ENCODE peak calls at places on chromosomes 4 and X, in seven cellular contexts. V is psoas muscle; W is naive thymus-derived CD4-positive, alpha-beta T cell; Y is CD8-positive, alpha-beta memory T cell; N is GM12865; Q is WTC11; U is LoVo. O is an unnamed sample.

GRCh38 chrX:9204560-9204959 is 170.6 kb upstream of the FAM9B start:
- DNase-seq in V (no peak), W (no peak), Y (no peak), N (no peak), Q (no peak), U (no peak), O (no peak)

GRCh38 chrX:125203737-125204578 is 115.7 kb upstream of the TEX13C start:
- DNase-seq in V (peak), W (no peak), Y (no peak), N (no peak), Q (peak), U (no peak), O (no peak)

GRCh38 chr4:38279650-38280322 is 319.6 kb downstream of the PTTG2 start:
- DNase-seq in V (no peak), W (no peak), Y (no peak), N (no peak), Q (no peak), U (peak), O (no peak)

GRCh38 chr4:174516794-174517193 is 5.5 kb downstream of the HPGD start:
- DNase-seq in V (no peak), W (no peak), Y (no peak), N (no peak), Q (no peak), U (no peak), O (no peak)

GRCh38 chr4:26803462-26803861 is 57.2 kb upstream of the STIM2 start:
- DNase-seq in V (no peak), W (no peak), Y (no peak), N (no peak), Q (no peak), U (no peak), O (peak)

GRCh38 chr4:76219299-76220055 is 5.9 kb upstream of the SCARB2 start:
- DNase-seq in V (no peak), W (no peak), Y (no peak), N (no peak), Q (no peak), U (no peak), O (no peak)

GRCh38 chrX:7252013-7252610 is 104.2 kb upstream of the PUDP start:
- DNase-seq in V (no peak), W (no peak), Y (no peak), N (peak), Q (no peak), U (peak), O (no peak)

GRCh38 chrX:101164766-101165590 is 54.6 kb upstream of the DRP2 start:
- DNase-seq in V (no peak), W (no peak), Y (no peak), N (no peak), Q (no peak), U (no peak), O (no peak)

GRCh38 chrX:24789047-24789446 is 95.3 kb downstream of the POLA1 start:
- DNase-seq in V (no peak), W (no peak), Y (no peak), N (no peak), Q (no peak), U (no peak), O (no peak)

GRCh38 chr4:13178621-13179020 is 305.5 kb downstream of the RAB28 start:
- DNase-seq in V (no peak), W (no peak), Y (no peak), N (no peak), Q (no peak), U (no peak), O (no peak)

GRCh38 chrX:55167124-55167523 is 53.0 kb upstream of the PAGE5 start:
- DNase-seq in V (no peak), W (no peak), Y (no peak), N (no peak), Q (no peak), U (no peak), O (no peak)

GRCh38 chrX:11438767-11439166 is 145.6 kb downstream of the AMELX start:
- DNase-seq in V (no peak), W (no peak), Y (no peak), N (no peak), Q (no peak), U (no peak), O (no peak)

GRCh38 chrX:103614999-103615398 is 7.2 kb downstream of the TCEAL3 start:
- DNase-seq in V (no peak), W (no peak), Y (no peak), N (no peak), Q (no peak), U (no peak), O (no peak)

GRCh38 chr4:13992975-13993495 is 365.5 kb upstream of the BOD1L1 start:
- DNase-seq in V (no peak), W (no peak), Y (no peak), N (no peak), Q (no peak), U (no peak), O (no peak)

GRCh38 chrX:3286196-3286920 is 60.1 kb downstream of the MXRA5 start:
- DNase-seq in V (no peak), W (no peak), Y (no peak), N (no peak), Q (no peak), U (peak), O (no peak)

GRCh38 chrX:106201502-106202178 is 33.5 kb downstream of the PWWP3B start:
- DNase-seq in V (no peak), W (no peak), Y (no peak), N (no peak), Q (peak), U (no peak), O (no peak)

GRCh38 chr4:23504094-23504493 is 385.8 kb downstream of the PPARGC1A start:
- DNase-seq in V (no peak), W (no peak), Y (no peak), N (no peak), Q (no peak), U (no peak), O (peak)

GRCh38 chr4:136900706-136901105 is 631.6 kb downstream of the PCDH18 start:
- DNase-seq in V (no peak), W (no peak), Y (no peak), N (no peak), Q (no peak), U (no peak), O (no peak)

GRCh38 chrX:12228862-12229261 is 90.6 kb downstream of the FRMPD4 start:
- DNase-seq in V (no peak), W (no peak), Y (no peak), N (no peak), Q (no peak), U (no peak), O (no peak)

GRCh38 chrX:133838761-133839676 is 146.4 kb downstream of the GPC3 start:
- DNase-seq in V (no peak), W (peak), Y (peak), N (peak), Q (peak), U (peak), O (peak)

GRCh38 chr4:113837397-113837796 is 75.9 kb upstream of the CAMK2D start:
- DNase-seq in V (no peak), W (no peak), Y (no peak), N (peak), Q (no peak), U (peak), O (no peak)

GRCh38 chr4:22417408-22417807 is 98.5 kb downstream of the ADGRA3 start:
- DNase-seq in V (no peak), W (no peak), Y (no peak), N (peak), Q (no peak), U (no peak), O (no peak)

GRCh38 chr4:109078724-109079123 is 223.7 kb downstream of the COL25A1 start:
- DNase-seq in V (no peak), W (no peak), Y (no peak), N (no peak), Q (no peak), U (no peak), O (no peak)

GRCh38 chrX:137051978-137052640 is 18.3 kb upstream of the GPR101 start:
- DNase-seq in V (peak), W (peak), Y (peak), N (peak), Q (peak), U (peak), O (peak)

GRCh38 chr4:48116582-48116981 is 17.5 kb downstream of the TXK start:
- DNase-seq in V (no peak), W (no peak), Y (no peak), N (no peak), Q (no peak), U (no peak), O (no peak)

GRCh38 chr4:5474756-5475155 is 233.6 kb downstream of the EVC2 start:
- DNase-seq in V (no peak), W (no peak), Y (no peak), N (no peak), Q (no peak), U (no peak), O (no peak)

GRCh38 chr4:94472056-94472826 is 20.5 kb downstream of the PDLIM5 start:
- DNase-seq in V (no peak), W (no peak), Y (no peak), N (no peak), Q (no peak), U (peak), O (peak)

GRCh38 chr4:74114234-74114633 is 15.2 kb upstream of the CXCL2 start:
- DNase-seq in V (no peak), W (no peak), Y (no peak), N (no peak), Q (no peak), U (no peak), O (no peak)

GRCh38 chr4:26867914-26868684 is 7.5 kb downstream of the STIM2 start:
- DNase-seq in V (no peak), W (no peak), Y (no peak), N (no peak), Q (no peak), U (no peak), O (no peak)